ENCODE peak calls at places on chromosomes 11 and 22, in seven cellular contexts. C is left lung; U is activated B cell treated with CpG ODN at 0.5 μM for 24 hours; Y is Right ventricle myocardium inferior; V is memory B cell; I is SK-N-SH treated with all-trans-retinoic acid at 6 μM for 48 hours; N is activated naive CD8-positive, alpha-beta T cell treated with anti-CD3 and anti-CD28 coated beads, Interleukin-2, amount 10 ng/mL, durations not matched to agents 7 days and 5 days. O is an unnamed sample.

GRCh38 chr22:30386608-30386959 is 627 bp downstream of the RNF215 start:
- ATAC-seq in C (no peak), V (no peak), I (no peak), Y (no peak), U (no peak), N (no peak), O (peak; percentile 4)

GRCh38 chr11:128451651-128452470 is 135.5 kb downstream of the ETS1 start:
- ATAC-seq in C (peak; percentile 90), U (peak; percentile 56), N (no peak), V (peak; percentile 26), Y (peak; percentile 84), I (no peak), O (peak; percentile 49)

GRCh38 chr22:37018815-37019308 is 385 bp downstream of the TST start:
- ATAC-seq in I (peak; percentile 56), U (no peak), V (peak; percentile 9), C (peak; percentile 58), Y (peak; percentile 48), N (peak; percentile 16), O (peak; percentile 69)

GRCh38 chr11:33376331-33377099 is 119.3 kb downstream of the HIPK3 start:
- ATAC-seq in N (peak; percentile 33), I (peak; percentile 5), Y (no peak), V (no peak), U (peak; percentile 14), C (peak; percentile 33), O (peak; percentile 14)

GRCh38 chr11:27187075-27187847 is 146.6 kb downstream of the BBOX1 start:
- ATAC-seq in C (no peak), U (no peak), I (no peak), Y (no peak), N (no peak), V (no peak), O (no peak)

GRCh38 chr22:31504282-31504681 is 7.9 kb downstream of the SFI1 start:
- ATAC-seq in N (no peak), C (no peak), I (no peak), Y (no peak), V (no peak), U (no peak), O (no peak)

GRCh38 chr22:33906954-33907353 is 13.3 kb downstream of the LARGE1 start:
- ATAC-seq in V (no peak), Y (no peak), C (no peak), N (no peak), U (no peak), I (no peak), O (no peak)

GRCh38 chr22:23187871-23188700 is 7.8 kb downstream of the BCR start:
- ATAC-seq in I (no peak), Y (no peak), N (no peak), V (no peak), C (no peak), U (no peak), O (no peak)

GRCh38 chr22:40270748-40271373 is 75.4 kb upstream of the ADSL start:
- ATAC-seq in C (no peak), V (no peak), U (no peak), Y (no peak), N (no peak), I (no peak), O (peak; percentile 82)

GRCh38 chr11:636511-637332 is at the start of gene DRD4:
- ATAC-seq in V (no peak), I (peak; percentile 32), N (no peak), Y (peak; percentile 63), U (peak; percentile 26), C (peak; percentile 66), O (peak; percentile 84)

GRCh38 chr22:29434288-29434687 is 4.1 kb upstream of the RFPL1 start:
- ATAC-seq in Y (no peak), N (no peak), C (no peak), V (no peak), I (no peak), U (no peak), O (no peak)

GRCh38 chr22:30115705-30116104 is 35.4 kb downstream of the HORMAD2 start:
- ATAC-seq in I (no peak), V (no peak), Y (no peak), N (no peak), U (no peak), C (no peak), O (no peak)

GRCh38 chr11:57746920-57747319 is 4.7 kb downstream of the BTBD18 start:
- ATAC-seq in N (no peak), Y (no peak), C (no peak), U (no peak), V (no peak), I (no peak), O (no peak)

GRCh38 chr22:24494535-24495364 is at the start of gene UPB1:
- ATAC-seq in U (no peak), C (peak; percentile 53), V (no peak), I (no peak), Y (peak; percentile 27), N (no peak), O (no peak)

GRCh38 chr11:14541180-14541579 is 21.0 kb upstream of the PSMA1 start:
- ATAC-seq in V (no peak), N (no peak), C (peak; percentile 54), Y (peak; percentile 85), I (no peak), U (no peak), O (peak; percentile 69)

GRCh38 chr11:131571571-131571970 is 201.2 kb downstream of the NTM start:
- ATAC-seq in C (no peak), N (no peak), Y (no peak), V (no peak), I (no peak), U (no peak), O (no peak)

GRCh38 chr11:14635559-14635958 is 8.0 kb upstream of the PDE3B start:
- ATAC-seq in C (no peak), U (no peak), Y (no peak), N (no peak), I (no peak), V (no peak), O (no peak)

GRCh38 chr11:130829801-130830562 is 86.3 kb downstream of the SNX19 start:
- ATAC-seq in C (peak; percentile 49), U (no peak), N (no peak), Y (peak; percentile 82), V (no peak), I (no peak), O (peak; percentile 70)

GRCh38 chr11:79331251-79331901 is 109.5 kb downstream of the TENM4 start:
- ATAC-seq in N (no peak), V (no peak), I (no peak), U (no peak), Y (no peak), C (no peak), O (no peak)

GRCh38 chr22:23500508-23501208 is 79.4 kb downstream of the IGLL1 start:
- ATAC-seq in N (no peak), V (no peak), Y (no peak), I (peak; percentile 22), C (no peak), U (no peak), O (no peak)

GRCh38 chr11:114304065-114304464 is 7.9 kb downstream of the NNMT start:
- ATAC-seq in N (no peak), C (no peak), I (no peak), U (no peak), Y (no peak), V (no peak), O (no peak)

GRCh38 chr22:44379817-44380560 is 67.2 kb upstream of the SHISAL1 start:
- ATAC-seq in V (no peak), I (no peak), Y (no peak), C (no peak), N (no peak), U (no peak), O (no peak)

GRCh38 chr11:63974259-63975143 is at the start of gene COX8A:
- ATAC-seq in I (peak; percentile 98), Y (peak; percentile 96), V (peak; percentile 96), U (peak; percentile 99), C (peak; percentile 97), N (peak; percentile 99), O (peak; percentile 99)

GRCh38 chr11:75510011-75510595 is 15.6 kb downstream of the GDPD5 start:
- ATAC-seq in U (no peak), N (no peak), I (no peak), V (no peak), Y (no peak), C (peak; percentile 80), O (no peak)

GRCh38 chr11:119023741-119024140 is 5.2 kb downstream of the TRAPPC4 start:
- ATAC-seq in U (no peak), I (no peak), Y (no peak), V (no peak), N (no peak), C (no peak), O (no peak)

GRCh38 chr22:24091551-24092420 is 80.7 kb downstream of the CABIN1 start:
- ATAC-seq in U (no peak), V (no peak), Y (peak; percentile 92), N (no peak), C (no peak), I (no peak), O (no peak)

GRCh38 chr11:46352063-46352841 is 5.0 kb downstream of the DGKZ start:
- ATAC-seq in U (no peak), Y (peak; percentile 20), C (no peak), I (peak; percentile 65), N (peak; percentile 58), V (no peak), O (no peak)

GRCh38 chr11:40924915-40925314 is 534.5 kb downstream of the LRRC4C start:
- ATAC-seq in N (no peak), I (no peak), Y (no peak), U (no peak), V (no peak), C (no peak), O (no peak)

GRCh38 chr11:75330279-75330678 is 21.2 kb downstream of the ARRB1 start:
- ATAC-seq in C (no peak), U (no peak), I (no peak), N (no peak), V (no peak), Y (no peak), O (no peak)

O was measured in gastroesophageal sphincter.